ENCODE peak calls at places on chromosome 9, in nine cellular contexts. Z is WTC11; A is activated CD4-positive, alpha-beta T cell treated with anti-CD3 and anti-CD28 coated beads for 36 hours; W is T-helper 17 cell; U is activated CD8-positive, alpha-beta T cell treated with anti-CD3 and anti-CD28 coated beads, Interleukin-2, amount 10 ng/mL, durations not matched to agents 7 days and 5 days; O is heart right ventricle; E is left lobe of liver; L is left cardiac atrium; Q is activated naive CD8-positive, alpha-beta T cell treated with anti-CD3 and anti-CD28 coated beads, Interleukin-2, amount 10 ng/mL, durations not matched to agents 7 days and 5 days. C is an unnamed sample.

GRCh38 chr9:133591985-133592384 is 17.2 kb downstream of the FAM163B start:
- ATAC-seq in Z (no peak), A (no peak), W (no peak), U (no peak), O (no peak), E (no peak), L (no peak), Q (no peak), C (no peak)

GRCh38 chr9:37949576-37949975 is 45.6 kb upstream of the SLC25A51 start:
- ATAC-seq in Z (no peak), A (no peak), W (no peak), U (no peak), O (no peak), E (no peak), L (peak), Q (no peak), C (no peak)

GRCh38 chr9:134089972-134090371 is 22.1 kb upstream of the BRD3 start:
- ATAC-seq in Z (no peak), A (no peak), W (no peak), U (no peak), O (no peak), E (no peak), L (no peak), Q (no peak), C (no peak)

GRCh38 chr9:13386935-13387667 is 107.6 kb upstream of the MPDZ start:
- ATAC-seq in Z (no peak), A (no peak), W (no peak), U (no peak), O (peak), E (no peak), L (peak), Q (no peak), C (peak)

GRCh38 chr9:27870404-27870803 is 297.1 kb upstream of the C9orf72 start:
- ATAC-seq in Z (no peak), A (no peak), W (no peak), U (no peak), O (no peak), E (peak), L (no peak), Q (no peak), C (no peak)

GRCh38 chr9:93390953-93391515 is 60.5 kb upstream of the FAM120A start:
- ATAC-seq in Z (no peak), A (no peak), W (no peak), U (no peak), O (no peak), E (no peak), L (no peak), Q (no peak), C (no peak)

GRCh38 chr9:124308606-124309310 is 51.0 kb downstream of the NEK6 start:
- ATAC-seq in Z (no peak), A (no peak), W (no peak), U (no peak), O (peak), E (peak), L (no peak), Q (no peak), C (no peak)

GRCh38 chr9:93128715-93129224 is 5.3 kb downstream of the NINJ1 start:
- ATAC-seq in Z (no peak), A (no peak), W (no peak), U (no peak), O (no peak), E (no peak), L (no peak), Q (no peak), C (no peak)

GRCh38 chr9:112002131-112002846 is 105.7 kb downstream of the UGCG start:
- ATAC-seq in Z (no peak), A (peak), W (peak), U (peak), O (no peak), E (peak), L (no peak), Q (peak), C (no peak)

GRCh38 chr9:108743901-108744371 is 111.8 kb downstream of the ACTL7B start:
- ATAC-seq in Z (peak), A (no peak), W (no peak), U (no peak), O (peak), E (no peak), L (no peak), Q (no peak), C (no peak)

GRCh38 chr9:124164800-124165199 is 92.9 kb upstream of the NEK6 start:
- ATAC-seq in Z (no peak), A (no peak), W (no peak), U (no peak), O (peak), E (no peak), L (peak), Q (no peak), C (peak)

GRCh38 chr9:125238127-125238914 is 2.8 kb downstream of the HSPA5 start:
- ATAC-seq in Z (no peak), A (no peak), W (no peak), U (no peak), O (no peak), E (no peak), L (no peak), Q (no peak), C (no peak)

GRCh38 chr9:127503947-127504886 is 52.9 kb downstream of the LRSAM1 start:
- ATAC-seq in Z (peak), A (peak), W (peak), U (peak), O (peak), E (peak), L (peak), Q (peak), C (peak)

GRCh38 chr9:116868212-116868611 is 181.1 kb downstream of the TRIM32 start:
- ATAC-seq in Z (no peak), A (no peak), W (no peak), U (no peak), O (no peak), E (peak), L (no peak), Q (no peak), C (no peak)